ENCODE peak calls at places on chromosomes 13 and 19, in six cellular contexts. U is fibroblast of pulmonary artery; D is NCI-H1105; E is EL; R is stimulated activated CD8-positive, alpha-beta memory T cell treated with anti-CD3 and anti-CD28 coated beads, Interleukin-4, amount 100 ng/mL, for 24 hours; J is heart right ventricle. Z is an unnamed sample.

GRCh38 chr19:13026478-13026999 is 31.3 kb downstream of the NFIX start:
- DNase-seq in U (peak), D (peak), E (no peak), R (no peak), J (no peak), Z (no peak)

GRCh38 chr13:109451726-109452125 is 334.7 kb downstream of the IRS2 start:
- DNase-seq in U (no peak), D (no peak), E (no peak), R (no peak), J (no peak), Z (no peak)

GRCh38 chr13:109783815-109784589 is 2.4 kb downstream of the IRS2 start:
- DNase-seq in U (no peak), D (no peak), E (no peak), R (no peak), J (no peak), Z (no peak)

GRCh38 chr19:14106840-14107239 is 10.7 kb downstream of the PRKACA start:
- DNase-seq in U (no peak), D (no peak), E (no peak), R (no peak), J (peak), Z (no peak)

GRCh38 chr13:38951525-38952313 is 38.9 kb downstream of the STOML3 start:
- DNase-seq in U (peak), D (no peak), E (no peak), R (no peak), J (no peak), Z (no peak)

GRCh38 chr13:113116871-113117271 is 5.7 kb upstream of the F10 start:
- DNase-seq in U (no peak), D (no peak), E (no peak), R (no peak), J (no peak), Z (no peak)

GRCh38 chr13:20672772-20673171 is 30.7 kb upstream of the IL17D start:
- DNase-seq in U (peak), D (no peak), E (no peak), R (no peak), J (no peak), Z (no peak)

GRCh38 chr13:109874921-109875454 is 88.6 kb upstream of the IRS2 start:
- DNase-seq in U (peak), D (no peak), E (peak), R (no peak), J (no peak), Z (no peak)

GRCh38 chr13:43669101-43669500 is 117.7 kb downstream of the ENOX1 start:
- DNase-seq in U (no peak), D (no peak), E (no peak), R (no peak), J (no peak), Z (no peak)

GRCh38 chr13:40494513-40494912 is 171.9 kb downstream of the FOXO1 start:
- DNase-seq in U (peak), D (no peak), E (no peak), R (no peak), J (no peak), Z (no peak)

GRCh38 chr13:88042489-88042888 is 371.3 kb downstream of the SLITRK5 start:
- DNase-seq in U (no peak), D (no peak), E (peak), R (no peak), J (no peak), Z (no peak)

GRCh38 chr13:73809561-73809960 is 324.6 kb downstream of the KLF12 start:
- DNase-seq in U (peak), D (no peak), E (peak), R (no peak), J (no peak), Z (no peak)

GRCh38 chr19:46221981-46222610 is 7.4 kb upstream of the IGFL1 start:
- DNase-seq in U (peak), D (no peak), E (peak), R (no peak), J (peak), Z (no peak)

GRCh38 chr19:679418-680286 is 3.5 kb downstream of the FSTL3 start:
- DNase-seq in U (peak), D (no peak), E (peak), R (no peak), J (peak), Z (no peak)